ENCODE peak calls at places on chromosomes 6 and 20, in four cellular contexts. C, Y, F and J are unnamed samples. For H3K9me2, the result is how much of the 10 kb centered on the place peaks cover.

GRCh38 chr6:144559865-144560603 is 274.9 kb downstream of the UTRN start:
- DNase-seq in C (peak), Y (peak), F (peak), J (peak)

GRCh38 chr6:103797738-103798137 is 1062.0 kb downstream of the HACE1 start:
- DNase-seq in C (peak), Y (no peak), F (peak), J (no peak)

GRCh38 chr20:36399147-36399968 is 93.2 kb downstream of the DLGAP4 start:
- DNase-seq in C (peak), Y (peak), F (peak), J (peak)

GRCh38 chr6:49499623-49500022 is at the start of gene GLYATL3:
- DNase-seq in C (no peak), Y (no peak), F (no peak), J (no peak)

GRCh38 chr20:51541189-51542032 is 1.1 kb downstream of the NFATC2 start:
- DNase-seq in C (peak), Y (no peak), F (peak), J (peak)

GRCh38 chr6:46940433-46941226 is 18.9 kb upstream of the ADGRF5 start:
- DNase-seq in C (no peak), Y (no peak), F (no peak), J (peak)

GRCh38 chr20:32536861-32537656 is 48.1 kb downstream of the NOL4L start:
- DNase-seq in C (no peak), Y (peak), F (peak), J (peak)

GRCh38 chr6:148761532-148761951 is 14.7 kb downstream of the UST start:
- DNase-seq in C (no peak), Y (no peak), F (no peak), J (no peak)

GRCh38 chr20:31670371-31671228 is 32.9 kb downstream of the COX4I2 start:
- DNase-seq in C (no peak), Y (no peak), F (no peak), J (no peak)

GRCh38 chr6:143449731-143450452 is 603 bp downstream of the ADAT2 start:
- DNase-seq in C (peak), Y (peak), F (peak), J (peak)

GRCh38 chr6:142944126-142945066 is 580 bp downstream of the HIVEP2 start:
- DNase-seq in C (peak), Y (peak), F (peak), J (peak)

GRCh38 chr6:32152414-32153251 is 894 bp upstream of the PRRT1 start:
- DNase-seq in C (peak), Y (peak), F (peak), J (no peak)

GRCh38 chr6:48117246-48117645 is 6.2 kb upstream of the PTCHD4 start:
- DNase-seq in C (no peak), Y (no peak), F (no peak), J (no peak)

GRCh38 chr6:83292900-83293843 is 100.0 kb downstream of the RWDD2A start:
- DNase-seq in C (no peak), Y (no peak), F (no peak), J (no peak)

GRCh38 chr20:46963758-46964181 is 69.1 kb downstream of the EYA2 start:
- DNase-seq in C (no peak), Y (no peak), F (no peak), J (peak)

GRCh38 chr6:30818426-30818841 is 65.9 kb upstream of the DDR1 start:
- DNase-seq in C (peak), Y (no peak), F (peak), J (peak)

GRCh38 chr6:75268121-75268987 is 16.2 kb downstream of the TMEM30A start:
- DNase-seq in C (peak), Y (no peak), F (no peak), J (peak)

GRCh38 chr20:3129094-3129493 is 30.6 kb downstream of the FASTKD5 start:
- DNase-seq in C (no peak), Y (no peak), F (no peak), J (no peak)

GRCh38 chr6:30462482-30462881 is 26.8 kb upstream of the HLA-E start:
- DNase-seq in C (no peak), Y (no peak), F (no peak), J (no peak)

GRCh38 chr6:15280023-15280422 is 34.2 kb downstream of the JARID2 start:
- DNase-seq in C (peak), Y (no peak), F (no peak), J (no peak)

GRCh38 chr6:26199057-26199772 is 112.0 kb downstream of the HFE start:
- DNase-seq in C (peak), Y (peak), F (peak), J (peak)

GRCh38 chr20:50224553-50225255 is 34.1 kb downstream of the CEBPB start:
- DNase-seq in C (peak), Y (no peak), F (peak), J (peak)

GRCh38 chr6:14968056-14968643 is 277.7 kb upstream of the JARID2 start:
- DNase-seq in C (no peak), Y (no peak), F (no peak), J (no peak)

GRCh38 chr6:90347411-90347841 is 50.8 kb upstream of the BACH2 start:
- DNase-seq in C (peak), Y (no peak), F (no peak), J (no peak)

GRCh38 chr6:32291549-32291948 is 67.7 kb upstream of the NOTCH4 start:
- DNase-seq in C (no peak), Y (no peak), F (no peak), J (no peak)

GRCh38 chr6:44507014-44507413 is 119.5 kb downstream of the CDC5L start:
- DNase-seq in C (no peak), Y (no peak), F (no peak), J (no peak)

GRCh38 chr6:44505751-44506150 is 118.2 kb downstream of the CDC5L start:
- DNase-seq in C (no peak), Y (no peak), F (no peak), J (no peak)

GRCh38 chr6:44504321-44504761 is 116.8 kb downstream of the CDC5L start:
- DNase-seq in C (no peak), Y (no peak), F (no peak), J (no peak)

GRCh38 chr6:44500074-44500473 is 112.6 kb downstream of the CDC5L start:
- DNase-seq in C (no peak), Y (no peak), F (no peak), J (no peak)

DNA sequence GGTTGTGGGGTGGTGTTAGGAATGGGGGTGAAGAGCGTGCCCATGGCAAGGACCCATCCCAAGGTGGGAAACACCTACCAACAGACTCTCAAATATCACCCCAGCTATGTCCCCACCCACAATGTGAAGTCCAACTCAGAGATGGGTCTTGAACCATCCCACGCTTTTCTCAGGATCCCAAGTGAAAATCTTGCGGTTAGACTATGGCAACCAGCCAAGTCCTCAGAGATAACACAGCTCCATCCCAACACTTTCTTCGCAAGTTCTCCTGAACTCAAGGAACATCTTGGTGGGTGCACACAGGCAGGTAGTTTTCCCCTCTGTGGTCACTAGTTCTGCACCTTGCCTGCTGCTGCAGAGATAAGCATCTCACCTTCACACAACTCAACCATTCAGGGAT is 116.0 kb downstream of the CDC5L start:
- DNase-seq in C (no peak), Y (no peak), F (no peak), J (no peak)
- H3K9me2 ChIP-seq in C (under half), Y (under half), F (under half), J (under half)

DNA sequence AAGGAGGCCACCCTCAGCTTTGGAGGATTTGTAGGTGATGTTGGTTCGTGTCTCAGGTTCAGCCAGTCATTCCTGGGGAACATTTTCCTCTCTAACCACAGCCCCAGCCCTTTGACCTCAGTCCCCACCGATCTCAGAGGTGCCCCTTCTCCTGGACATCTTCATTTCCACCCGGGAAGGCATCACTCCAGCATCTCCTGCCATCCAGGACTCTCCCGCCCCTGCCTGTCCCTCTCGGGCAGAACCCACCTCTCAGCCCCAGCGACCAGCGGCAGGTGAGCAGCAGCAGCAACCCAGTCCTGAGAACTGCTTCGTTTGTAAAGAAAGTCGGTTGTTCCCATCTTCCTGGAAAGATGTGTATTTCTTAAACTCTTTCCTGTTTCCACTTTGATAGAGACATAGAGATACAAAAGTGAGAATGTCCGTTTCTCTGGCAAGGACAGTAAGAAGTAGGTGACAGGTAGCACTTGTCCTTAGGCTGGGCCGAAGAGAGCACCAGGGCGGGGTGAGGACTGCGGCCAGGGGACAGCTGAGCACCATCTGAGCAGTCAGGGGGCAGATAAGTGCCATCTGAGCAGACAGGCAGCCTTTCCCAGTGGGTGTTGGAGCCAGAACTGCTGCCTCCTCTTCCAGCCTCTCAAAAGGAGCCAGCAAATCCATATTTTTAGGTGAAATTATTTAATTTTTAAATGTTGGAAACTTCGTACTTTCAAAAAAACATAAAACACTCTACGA is 142.2 kb downstream of the CDH4 start:
- DNase-seq in C (no peak), Y (no peak), F (no peak), J (no peak)
- H3K9me2 ChIP-seq in C (under half), Y (under half), F (under half), J (under half)

GRCh38 chr6:137494281-137494966 is at the start of gene OLIG3:
- DNase-seq in C (no peak), Y (no peak), F (no peak), J (no peak)
- H3K9me2 ChIP-seq in C (under half), Y (under half), F (under half), J (under half)

DNA sequence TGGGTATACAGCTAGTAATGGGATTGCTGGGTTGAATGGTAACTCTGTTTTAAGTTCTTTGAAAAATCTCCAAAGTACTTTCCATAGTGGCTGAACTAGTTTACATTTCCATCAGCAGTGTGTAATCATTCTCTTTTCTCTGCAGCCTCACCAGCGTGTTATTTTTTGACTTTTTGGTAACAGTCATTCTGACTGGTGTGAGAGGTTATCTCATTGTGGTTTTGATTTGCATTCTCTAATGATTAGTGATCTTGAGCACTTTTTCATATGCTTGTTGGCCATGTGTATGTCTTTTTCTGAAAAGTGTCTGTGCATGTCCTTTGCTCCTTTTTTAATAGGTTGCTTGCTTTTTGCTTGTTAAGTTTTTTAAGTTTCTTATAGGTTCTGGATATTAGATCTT is 194.2 kb upstream of the PHACTR1 start:
- DNase-seq in C (no peak), Y (no peak), F (no peak), J (no peak)
- H3K9me2 ChIP-seq in C (under half), Y (under half), F (under half), J (under half)

DNA sequence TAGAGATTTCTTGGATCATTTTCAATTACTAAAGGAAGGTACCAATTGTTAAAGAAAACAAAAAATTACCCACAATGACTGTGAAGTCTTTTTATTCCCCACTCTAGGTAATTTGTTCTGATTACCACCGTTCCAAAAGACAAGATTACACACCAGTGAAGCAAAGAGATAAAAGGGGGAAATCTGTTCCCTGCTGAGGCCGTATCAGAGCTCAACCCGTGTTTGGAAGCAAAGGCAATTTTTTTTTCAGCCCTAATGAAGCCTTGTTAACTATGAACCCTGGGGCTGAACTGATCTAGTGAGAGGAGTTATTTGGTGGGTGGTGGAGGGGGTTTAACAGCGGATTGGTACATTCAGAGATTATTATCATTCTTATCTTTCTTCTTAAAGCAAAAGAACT is 128.5 kb downstream of the ALDH8A1 start:
- DNase-seq in C (no peak), Y (peak), F (no peak), J (no peak)
- H3K9me2 ChIP-seq in C (under half), Y (under half), F (under half), J (under half)

DNA sequence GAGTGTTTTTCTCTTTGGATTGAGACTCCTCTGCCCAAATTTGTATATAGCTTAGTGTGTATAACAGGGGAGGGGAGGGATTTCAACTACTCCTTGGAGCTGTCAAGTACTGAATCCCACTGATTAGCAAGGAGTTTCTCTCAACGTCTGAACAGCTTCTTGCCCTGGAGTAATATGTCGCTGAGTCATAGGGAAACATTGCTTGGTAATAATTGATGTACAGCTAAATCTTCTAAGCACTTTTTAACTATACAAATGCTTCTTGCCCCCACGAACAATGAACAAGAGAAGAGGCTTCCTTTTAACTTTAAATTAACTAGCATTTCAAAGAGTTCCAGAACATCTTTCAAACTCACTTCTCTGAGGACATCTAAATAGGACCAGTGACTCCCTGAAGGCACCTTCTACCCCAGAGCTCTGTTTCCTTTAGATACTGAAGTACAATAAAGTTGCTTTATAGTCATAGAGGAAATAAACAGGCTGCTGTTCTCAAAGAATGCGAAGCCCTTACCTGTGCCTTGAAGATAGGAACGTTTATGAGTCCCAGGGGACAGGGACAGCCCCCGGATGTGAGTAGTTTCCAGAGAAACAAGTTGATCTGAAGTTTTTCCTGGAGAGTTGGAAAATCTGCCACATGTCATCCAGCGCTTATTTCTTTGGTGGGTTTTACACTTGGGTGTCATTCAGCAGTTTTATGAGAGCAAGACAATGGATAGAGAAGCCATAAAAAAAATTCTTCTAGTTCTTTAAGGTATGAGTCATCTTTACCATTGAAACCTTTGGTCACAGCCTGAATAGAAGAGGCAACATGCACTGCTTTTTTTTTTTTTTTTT is 462.5 kb upstream of the BTBD3 start:
- DNase-seq in C (peak), Y (no peak), F (peak), J (peak)
- H3K9me2 ChIP-seq in C (under half), Y (under half), F (under half), J (under half)

DNA sequence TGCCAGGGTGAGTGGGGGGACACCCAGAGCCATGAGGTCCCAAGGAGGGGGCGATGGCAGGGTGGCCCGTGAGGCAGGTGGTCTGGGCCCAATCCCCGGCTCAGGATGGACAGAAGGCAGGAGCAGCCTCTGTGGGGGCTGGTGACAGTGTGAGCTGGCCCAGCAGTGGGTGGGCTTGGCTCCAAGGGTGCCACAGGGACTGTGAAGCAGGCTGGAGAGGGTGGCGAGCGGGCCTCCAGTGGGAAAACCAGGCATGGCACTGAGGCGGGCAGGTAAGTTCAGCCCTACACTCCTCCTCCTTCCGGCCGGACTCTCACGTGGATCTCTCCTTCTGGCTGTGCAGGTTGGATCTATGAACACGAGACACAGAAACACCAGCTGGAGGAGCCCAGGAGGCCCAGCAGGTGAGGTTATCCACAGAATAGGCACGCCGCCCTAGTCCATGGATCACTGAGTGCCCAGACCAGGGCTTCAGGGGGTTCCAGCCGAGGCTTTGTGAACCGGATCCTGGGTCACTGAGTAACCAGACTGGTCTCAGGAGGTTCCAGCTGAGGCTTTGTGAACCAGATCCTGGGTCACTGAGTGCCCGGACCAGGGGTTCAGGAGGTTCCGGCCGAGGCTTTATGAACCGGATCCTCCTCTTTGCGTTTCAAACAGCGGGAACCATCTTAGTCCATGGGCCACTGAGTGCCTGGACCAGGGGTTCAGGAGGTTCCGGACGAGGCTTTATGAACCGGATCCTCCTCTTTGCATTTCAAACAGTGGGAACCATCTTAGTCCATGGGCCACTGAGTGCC is 76.4 kb upstream of the BHLHE23 start:
- DNase-seq in C (no peak), Y (no peak), F (no peak), J (no peak)
- H3K9me2 ChIP-seq in C (under half), Y (under half), F (under half), J (under half)

GRCh38 chr6:160170018-160170680 is 48.5 kb downstream of the SLC22A1 start:
- DNase-seq in C (no peak), Y (no peak), F (no peak), J (no peak)
- H3K9me2 ChIP-seq in C (under half), Y (under half), F (under half), J (under half)

GRCh38 chr6:162056061-162056460 is 671.5 kb downstream of the PRKN start:
- DNase-seq in C (no peak), Y (no peak), F (no peak), J (no peak)
- H3K9me2 ChIP-seq in C (under half), Y (under half), F (under half), J (under half)

GRCh38 chr6:4010035-4010434 is 68.9 kb downstream of the FAM217A start:
- DNase-seq in C (no peak), Y (no peak), F (no peak), J (no peak)
- H3K9me2 ChIP-seq in C (under half), Y (under half), F (under half), J (under half)